ENCODE peak calls at places on chromosome 21, in eight cellular contexts. One of them, this sample, is unnamed.
A peak's percentile ranks its signal among the peaks of the same experiment; 100 is the strongest.

GRCh38 chr21:36811762-36812161 is 112.8 kb downstream of the SIM2 start:
- DNase-seq in ureter: no peak
- DNase-seq in WERI-Rb-1: no peak
- DNase-seq in C1 segment of cervical spinal cord: no peak
- DNase-seq in NCI-H774: no peak
- DNase-seq in hippocampal formation: no peak
- DNase-seq in mucosa of descending colon: no peak
- DNase-seq in T-helper 1 cell: no peak
- DNase-seq in this sample: no peak

GRCh38 chr21:36159356-36159921 is 2.8 kb downstream of the DOP1B start:
- DNase-seq in ureter: no peak
- DNase-seq in WERI-Rb-1: no peak
- DNase-seq in C1 segment of cervical spinal cord: no peak
- DNase-seq in NCI-H774: no peak
- DNase-seq in hippocampal formation: no peak
- DNase-seq in mucosa of descending colon: peak; percentile 70
- DNase-seq in T-helper 1 cell: no peak
- DNase-seq in this sample: no peak

GRCh38 chr21:37045139-37045538 is 27.7 kb downstream of the PIGP start:
- DNase-seq in ureter: no peak
- DNase-seq in WERI-Rb-1: no peak
- DNase-seq in C1 segment of cervical spinal cord: no peak
- DNase-seq in NCI-H774: no peak
- DNase-seq in hippocampal formation: no peak
- DNase-seq in mucosa of descending colon: no peak
- DNase-seq in T-helper 1 cell: no peak
- DNase-seq in this sample: no peak

GRCh38 chr21:45456836-45457160 is 51.8 kb downstream of the COL18A1 start:
- DNase-seq in ureter: no peak
- DNase-seq in WERI-Rb-1: no peak
- DNase-seq in C1 segment of cervical spinal cord: no peak
- DNase-seq in NCI-H774: no peak
- DNase-seq in hippocampal formation: no peak
- DNase-seq in mucosa of descending colon: no peak
- DNase-seq in T-helper 1 cell: no peak
- DNase-seq in this sample: no peak

GRCh38 chr21:20292280-20292679 is 705.9 kb upstream of the NCAM2 start:
- DNase-seq in ureter: no peak
- DNase-seq in WERI-Rb-1: no peak
- DNase-seq in C1 segment of cervical spinal cord: no peak
- DNase-seq in NCI-H774: no peak
- DNase-seq in hippocampal formation: no peak
- DNase-seq in mucosa of descending colon: no peak
- DNase-seq in T-helper 1 cell: no peak
- DNase-seq in this sample: no peak

GRCh38 chr21:44618504-44618903 is 6.6 kb downstream of the KRTAP10-8 start:
- DNase-seq in ureter: no peak
- DNase-seq in WERI-Rb-1: peak; percentile 58
- DNase-seq in C1 segment of cervical spinal cord: no peak
- DNase-seq in NCI-H774: no peak
- DNase-seq in hippocampal formation: no peak
- DNase-seq in mucosa of descending colon: no peak
- DNase-seq in T-helper 1 cell: no peak
- DNase-seq in this sample: no peak

GRCh38 chr21:37631319-37632117 is 264.9 kb downstream of the DYRK1A start:
- DNase-seq in ureter: peak; percentile 61
- DNase-seq in WERI-Rb-1: no peak
- DNase-seq in C1 segment of cervical spinal cord: peak; percentile 2
- DNase-seq in NCI-H774: no peak
- DNase-seq in hippocampal formation: no peak
- DNase-seq in mucosa of descending colon: no peak
- DNase-seq in T-helper 1 cell: no peak
- DNase-seq in this sample: peak; percentile 81

GRCh38 chr21:44911384-44912157 is 9.1 kb downstream of the ITGB2 start:
- DNase-seq in ureter: peak; percentile 92
- DNase-seq in WERI-Rb-1: no peak
- DNase-seq in C1 segment of cervical spinal cord: peak; percentile 77
- DNase-seq in NCI-H774: peak; percentile 40
- DNase-seq in hippocampal formation: no peak
- DNase-seq in mucosa of descending colon: peak; percentile 89
- DNase-seq in T-helper 1 cell: peak; percentile 49
- DNase-seq in this sample: peak; percentile 35

GRCh38 chr21:38376235-38376634 is 119.4 kb downstream of the KCNJ15 start:
- DNase-seq in ureter: no peak
- DNase-seq in WERI-Rb-1: no peak
- DNase-seq in C1 segment of cervical spinal cord: no peak
- DNase-seq in NCI-H774: no peak
- DNase-seq in hippocampal formation: no peak
- DNase-seq in mucosa of descending colon: no peak
- DNase-seq in T-helper 1 cell: no peak
- DNase-seq in this sample: no peak

GRCh38 chr21:22476726-22477646 is 1478.8 kb downstream of the NCAM2 start:
- DNase-seq in ureter: no peak
- DNase-seq in WERI-Rb-1: no peak
- DNase-seq in C1 segment of cervical spinal cord: no peak
- DNase-seq in NCI-H774: no peak
- DNase-seq in hippocampal formation: peak; percentile 5
- DNase-seq in mucosa of descending colon: no peak
- DNase-seq in T-helper 1 cell: no peak
- DNase-seq in this sample: no peak

GRCh38 chr21:44815852-44816628 is 1.8 kb downstream of the SUMO3 start:
- DNase-seq in ureter: no peak
- DNase-seq in WERI-Rb-1: no peak
- DNase-seq in C1 segment of cervical spinal cord: peak; percentile 62
- DNase-seq in NCI-H774: no peak
- DNase-seq in hippocampal formation: no peak
- DNase-seq in mucosa of descending colon: no peak
- DNase-seq in T-helper 1 cell: no peak
- DNase-seq in this sample: no peak

GRCh38 chr21:35923971-35924370 is 136.4 kb downstream of the SETD4 start:
- DNase-seq in ureter: no peak
- DNase-seq in WERI-Rb-1: no peak
- DNase-seq in C1 segment of cervical spinal cord: no peak
- DNase-seq in NCI-H774: no peak
- DNase-seq in hippocampal formation: no peak
- DNase-seq in mucosa of descending colon: no peak
- DNase-seq in T-helper 1 cell: no peak
- DNase-seq in this sample: no peak

GRCh38 chr21:39630191-39630591 is 17.5 kb downstream of the B3GALT5 start:
- DNase-seq in ureter: no peak
- DNase-seq in WERI-Rb-1: no peak
- DNase-seq in C1 segment of cervical spinal cord: no peak
- DNase-seq in NCI-H774: no peak
- DNase-seq in hippocampal formation: no peak
- DNase-seq in mucosa of descending colon: no peak
- DNase-seq in T-helper 1 cell: no peak
- DNase-seq in this sample: peak; percentile 77

GRCh38 chr21:29465528-29465927 is 166.8 kb downstream of the BACH1 start:
- DNase-seq in ureter: no peak
- DNase-seq in WERI-Rb-1: no peak
- DNase-seq in C1 segment of cervical spinal cord: no peak
- DNase-seq in NCI-H774: no peak
- DNase-seq in hippocampal formation: no peak
- DNase-seq in mucosa of descending colon: no peak
- DNase-seq in T-helper 1 cell: no peak
- DNase-seq in this sample: no peak

GRCh38 chr21:31731112-31731801 is 661 bp downstream of the SCAF4 start:
- DNase-seq in ureter: peak; percentile 56
- DNase-seq in WERI-Rb-1: peak; percentile 74
- DNase-seq in C1 segment of cervical spinal cord: peak; percentile 59
- DNase-seq in NCI-H774: peak; percentile 31
- DNase-seq in hippocampal formation: no peak
- DNase-seq in mucosa of descending colon: peak; percentile 85
- DNase-seq in T-helper 1 cell: peak; percentile 47
- DNase-seq in this sample: no peak

GRCh38 chr21:46515109-46515508 is 56.4 kb downstream of the DIP2A start:
- DNase-seq in ureter: peak; percentile 55
- DNase-seq in WERI-Rb-1: no peak
- DNase-seq in C1 segment of cervical spinal cord: peak; percentile 18
- DNase-seq in NCI-H774: no peak
- DNase-seq in hippocampal formation: peak; percentile 40
- DNase-seq in mucosa of descending colon: no peak
- DNase-seq in T-helper 1 cell: no peak
- DNase-seq in this sample: no peak

GRCh38 chr21:44350773-44351481 is 2.5 kb upstream of the TRPM2 start:
- DNase-seq in ureter: no peak
- DNase-seq in WERI-Rb-1: no peak
- DNase-seq in C1 segment of cervical spinal cord: no peak
- DNase-seq in NCI-H774: no peak
- DNase-seq in hippocampal formation: no peak
- DNase-seq in mucosa of descending colon: peak; percentile 57
- DNase-seq in T-helper 1 cell: no peak
- DNase-seq in this sample: no peak

GRCh38 chr21:35189077-35189863 is 140.2 kb upstream of the RUNX1 start:
- DNase-seq in ureter: no peak
- DNase-seq in WERI-Rb-1: no peak
- DNase-seq in C1 segment of cervical spinal cord: no peak
- DNase-seq in NCI-H774: no peak
- DNase-seq in hippocampal formation: no peak
- DNase-seq in mucosa of descending colon: no peak
- DNase-seq in T-helper 1 cell: no peak
- DNase-seq in this sample: peak; percentile 77

GRCh38 chr21:45644041-45644906 is 749 bp downstream of the PCBP3 start:
- DNase-seq in ureter: no peak
- DNase-seq in WERI-Rb-1: no peak
- DNase-seq in C1 segment of cervical spinal cord: no peak
- DNase-seq in NCI-H774: no peak
- DNase-seq in hippocampal formation: no peak
- DNase-seq in mucosa of descending colon: no peak
- DNase-seq in T-helper 1 cell: no peak
- DNase-seq in this sample: no peak

GRCh38 chr21:27631471-27631870 is 664.6 kb upstream of the ADAMTS5 start:
- DNase-seq in ureter: no peak
- DNase-seq in WERI-Rb-1: no peak
- DNase-seq in C1 segment of cervical spinal cord: no peak
- DNase-seq in NCI-H774: no peak
- DNase-seq in hippocampal formation: no peak
- DNase-seq in mucosa of descending colon: no peak
- DNase-seq in T-helper 1 cell: no peak
- DNase-seq in this sample: no peak

GRCh38 chr21:31555741-31556191 is 103.7 kb upstream of the SOD1 start:
- DNase-seq in ureter: no peak
- DNase-seq in WERI-Rb-1: no peak
- DNase-seq in C1 segment of cervical spinal cord: no peak
- DNase-seq in NCI-H774: no peak
- DNase-seq in hippocampal formation: no peak
- DNase-seq in mucosa of descending colon: no peak
- DNase-seq in T-helper 1 cell: no peak
- DNase-seq in this sample: no peak

GRCh38 chr21:29843818-29844217 is 96.0 kb downstream of the GRIK1 start:
- DNase-seq in ureter: no peak
- DNase-seq in WERI-Rb-1: no peak
- DNase-seq in C1 segment of cervical spinal cord: no peak
- DNase-seq in NCI-H774: no peak
- DNase-seq in hippocampal formation: no peak
- DNase-seq in mucosa of descending colon: no peak
- DNase-seq in T-helper 1 cell: no peak
- DNase-seq in this sample: no peak

GRCh38 chr21:45977396-45977795 is 4.2 kb upstream of the COL6A1 start:
- DNase-seq in ureter: peak; percentile 55
- DNase-seq in WERI-Rb-1: peak; percentile 27
- DNase-seq in C1 segment of cervical spinal cord: peak; percentile 22
- DNase-seq in NCI-H774: no peak
- DNase-seq in hippocampal formation: no peak
- DNase-seq in mucosa of descending colon: peak; percentile 57
- DNase-seq in T-helper 1 cell: no peak
- DNase-seq in this sample: no peak

GRCh38 chr21:34580181-34580700 is 34.7 kb downstream of the RCAN1 start:
- DNase-seq in ureter: no peak
- DNase-seq in WERI-Rb-1: no peak
- DNase-seq in C1 segment of cervical spinal cord: no peak
- DNase-seq in NCI-H774: no peak
- DNase-seq in hippocampal formation: no peak
- DNase-seq in mucosa of descending colon: peak; percentile 62
- DNase-seq in T-helper 1 cell: no peak
- DNase-seq in this sample: no peak

GRCh38 chr21:31476551-31477120 is 132.6 kb upstream of the TIAM1 start:
- DNase-seq in ureter: no peak
- DNase-seq in WERI-Rb-1: no peak
- DNase-seq in C1 segment of cervical spinal cord: no peak
- DNase-seq in NCI-H774: no peak
- DNase-seq in hippocampal formation: peak; percentile 39
- DNase-seq in mucosa of descending colon: no peak
- DNase-seq in T-helper 1 cell: no peak
- DNase-seq in this sample: no peak

GRCh38 chr21:44761011-44761729 is 40.5 kb downstream of the UBE2G2 start:
- DNase-seq in ureter: no peak
- DNase-seq in WERI-Rb-1: peak; percentile 75
- DNase-seq in C1 segment of cervical spinal cord: no peak
- DNase-seq in NCI-H774: peak; percentile 1
- DNase-seq in hippocampal formation: no peak
- DNase-seq in mucosa of descending colon: no peak
- DNase-seq in T-helper 1 cell: no peak
- DNase-seq in this sample: no peak

GRCh38 chr21:18636897-18637296 is 233.3 kb upstream of the TMPRSS15 start:
- DNase-seq in ureter: no peak
- DNase-seq in WERI-Rb-1: no peak
- DNase-seq in C1 segment of cervical spinal cord: no peak
- DNase-seq in NCI-H774: no peak
- DNase-seq in hippocampal formation: no peak
- DNase-seq in mucosa of descending colon: no peak
- DNase-seq in T-helper 1 cell: no peak
- DNase-seq in this sample: no peak

GRCh38 chr21:41766883-41767605 is at the start of gene RIPK4:
- DNase-seq in ureter: peak; percentile 86
- DNase-seq in WERI-Rb-1: peak; percentile 87
- DNase-seq in C1 segment of cervical spinal cord: no peak
- DNase-seq in NCI-H774: peak; percentile 66
- DNase-seq in hippocampal formation: no peak
- DNase-seq in mucosa of descending colon: peak; percentile 87
- DNase-seq in T-helper 1 cell: peak; percentile 54
- DNase-seq in this sample: no peak

GRCh38 chr21:35095859-35096291 is 46.8 kb upstream of the RUNX1 start:
- DNase-seq in ureter: no peak
- DNase-seq in WERI-Rb-1: no peak
- DNase-seq in C1 segment of cervical spinal cord: no peak
- DNase-seq in NCI-H774: no peak
- DNase-seq in hippocampal formation: no peak
- DNase-seq in mucosa of descending colon: no peak
- DNase-seq in T-helper 1 cell: no peak
- DNase-seq in this sample: no peak

GRCh38 chr21:36792505-36792967 is 93.6 kb downstream of the SIM2 start:
- DNase-seq in ureter: no peak
- DNase-seq in WERI-Rb-1: no peak
- DNase-seq in C1 segment of cervical spinal cord: peak; percentile 18
- DNase-seq in NCI-H774: no peak
- DNase-seq in hippocampal formation: no peak
- DNase-seq in mucosa of descending colon: no peak
- DNase-seq in T-helper 1 cell: no peak
- DNase-seq in this sample: peak; percentile 84

GRCh38 chr21:45029298-45029967 is 44.9 kb upstream of the ADARB1 start:
- DNase-seq in ureter: no peak
- DNase-seq in WERI-Rb-1: peak; percentile 96
- DNase-seq in C1 segment of cervical spinal cord: no peak
- DNase-seq in NCI-H774: no peak
- DNase-seq in hippocampal formation: no peak
- DNase-seq in mucosa of descending colon: no peak
- DNase-seq in T-helper 1 cell: no peak
- DNase-seq in this sample: no peak

GRCh38 chr21:45332981-45333582 is 45.4 kb upstream of the POFUT2 start:
- DNase-seq in ureter: no peak
- DNase-seq in WERI-Rb-1: no peak
- DNase-seq in C1 segment of cervical spinal cord: no peak
- DNase-seq in NCI-H774: no peak
- DNase-seq in hippocampal formation: no peak
- DNase-seq in mucosa of descending colon: no peak
- DNase-seq in T-helper 1 cell: no peak
- DNase-seq in this sample: no peak

GRCh38 chr21:45997205-45997494 is 15.6 kb downstream of the COL6A1 start:
- DNase-seq in ureter: no peak
- DNase-seq in WERI-Rb-1: no peak
- DNase-seq in C1 segment of cervical spinal cord: no peak
- DNase-seq in NCI-H774: no peak
- DNase-seq in hippocampal formation: no peak
- DNase-seq in mucosa of descending colon: peak; percentile 33
- DNase-seq in T-helper 1 cell: no peak
- DNase-seq in this sample: no peak

GRCh38 chr21:46569071-46569470 is 35.8 kb downstream of the S100B start:
- DNase-seq in ureter: no peak
- DNase-seq in WERI-Rb-1: no peak
- DNase-seq in C1 segment of cervical spinal cord: no peak
- DNase-seq in NCI-H774: no peak
- DNase-seq in hippocampal formation: no peak
- DNase-seq in mucosa of descending colon: no peak
- DNase-seq in T-helper 1 cell: no peak
- DNase-seq in this sample: no peak